ENCODE peak calls at places on chromosomes 5 and 9, in eight cellular contexts. H, L, O, Z, G, D, X and F are unnamed samples.

GRCh38 chr5:109354761-109355160 is 55.0 kb downstream of the PJA2 start:
- DNase-seq in X (no peak), D (no peak), G (no peak), Z (no peak), O (no peak), L (no peak), H (no peak), F (no peak)

GRCh38 chr5:54646285-54647101 is 128.9 kb downstream of the SNX18 start:
- DNase-seq in Z (peak; percentile 59), L (no peak), H (peak; percentile 96), X (peak; percentile 98), G (peak; percentile 2), D (peak; percentile 61), O (peak; percentile 58), F (peak; percentile 91)

GRCh38 chr5:72702881-72703434 is 113.5 kb upstream of the TNPO1 start:
- DNase-seq in H (no peak), L (no peak), D (no peak), O (peak; percentile 32), G (no peak), X (no peak), Z (no peak), F (no peak)

GRCh38 chr5:40497573-40497972 is 182.1 kb upstream of the PTGER4 start:
- DNase-seq in X (peak; percentile 63), D (no peak), L (no peak), Z (peak; percentile 30), O (no peak), G (no peak), H (peak; percentile 68), F (no peak)

GRCh38 chr9:90540734-90541133 is 101.9 kb downstream of the DIRAS2 start:
- DNase-seq in H (no peak), X (no peak), L (no peak), Z (no peak), O (no peak), D (no peak), G (no peak), F (no peak)

GRCh38 chr5:19534751-19535150 is 453.2 kb downstream of the CDH18 start:
- DNase-seq in Z (peak; percentile 97), H (no peak), D (no peak), L (no peak), X (no peak), G (no peak), O (no peak), F (no peak)

GRCh38 chr5:148343603-148344230 is 8.4 kb downstream of the SPINK9 start:
- DNase-seq in H (no peak), L (peak; percentile 60), Z (no peak), D (no peak), X (no peak), G (no peak), O (no peak), F (no peak)

GRCh38 chr9:38380872-38381534 is 11.5 kb upstream of the ALDH1B1 start:
- DNase-seq in G (peak; percentile 60), X (no peak), L (peak; percentile 57), H (no peak), D (no peak), Z (no peak), O (no peak), F (no peak)

GRCh38 chr9:111925017-111925770 is 28.6 kb downstream of the UGCG start:
- DNase-seq in G (no peak), H (peak; percentile 95), D (no peak), Z (no peak), L (no peak), O (no peak), X (no peak), F (no peak)

GRCh38 chr9:92600075-92600741 is 64.4 kb upstream of the ECM2 start:
- DNase-seq in L (no peak), O (no peak), H (no peak), Z (peak; percentile 24), G (no peak), D (no peak), X (no peak), F (no peak)

GRCh38 chr9:95276395-95276954 is 41.0 kb downstream of the FANCC start:
- DNase-seq in O (no peak), G (no peak), D (no peak), H (no peak), Z (no peak), X (no peak), L (no peak), F (no peak)

GRCh38 chr5:9337908-9338307 is 208.0 kb downstream of the SEMA5A start:
- DNase-seq in X (peak; percentile 84), O (peak; percentile 87), G (no peak), H (no peak), D (no peak), Z (peak; percentile 69), L (no peak), F (no peak)

GRCh38 chr9:26228273-26228672 is 550.0 kb upstream of the TUSC1 start:
- DNase-seq in H (no peak), X (no peak), L (no peak), D (no peak), G (no peak), O (no peak), Z (no peak), F (no peak)

GRCh38 chr5:96566775-96567174 is 95.4 kb upstream of the CAST start:
- DNase-seq in Z (peak; percentile 57), G (no peak), D (no peak), L (no peak), O (no peak), H (no peak), X (no peak), F (no peak)

GRCh38 chr5:175464414-175465233 is 13.7 kb upstream of the SFXN1 start:
- DNase-seq in D (peak; percentile 49), X (peak; percentile 39), O (no peak), L (peak; percentile 59), Z (peak; percentile 40), G (peak; percentile 67), H (peak; percentile 52), F (peak; percentile 85)

GRCh38 chr9:76537150-76537646 is 78.2 kb downstream of the GCNT1 start:
- DNase-seq in L (no peak), X (no peak), D (no peak), H (no peak), O (no peak), G (no peak), Z (no peak), F (no peak)

GRCh38 chr5:69414885-69415583 is at the start of gene MARVELD2:
- DNase-seq in O (peak; percentile 10), D (peak; percentile 78), X (no peak), L (no peak), H (no peak), Z (peak; percentile 93), G (peak; percentile 77), F (peak; percentile 40)

GRCh38 chr5:90263102-90263501 is 146.5 kb downstream of the CETN3 start:
- DNase-seq in O (no peak), D (no peak), L (no peak), G (no peak), X (no peak), Z (no peak), H (no peak), F (no peak)

GRCh38 chr5:90264930-90265857 is 144.4 kb downstream of the CETN3 start:
- DNase-seq in H (peak; percentile 78), L (peak; percentile 42), X (peak; percentile 82), D (peak; percentile 5), G (peak; percentile 63), Z (peak; percentile 5), O (peak; percentile 43), F (peak; percentile 68)
- TF ChIP-seq CTCF in H (peak; percentile 95), L (peak; percentile 95), X (peak; percentile 96), D (peak; percentile 86), G (peak; percentile 94), Z (peak; percentile 96), O (peak; percentile 93), F (peak; percentile 80)

GRCh38 chr5:139482050-139482889 is at the start of gene STING1:
- DNase-seq in H (peak; percentile 96), O (peak; percentile 97), G (no peak), D (peak; percentile 68), L (peak; percentile 76), X (peak; percentile 98), Z (peak; percentile 97), F (peak; percentile 77)
- TF ChIP-seq CTCF in H (no peak), O (no peak), G (no peak), D (no peak), L (no peak), X (no peak), Z (no peak), F (no peak)

DNA sequence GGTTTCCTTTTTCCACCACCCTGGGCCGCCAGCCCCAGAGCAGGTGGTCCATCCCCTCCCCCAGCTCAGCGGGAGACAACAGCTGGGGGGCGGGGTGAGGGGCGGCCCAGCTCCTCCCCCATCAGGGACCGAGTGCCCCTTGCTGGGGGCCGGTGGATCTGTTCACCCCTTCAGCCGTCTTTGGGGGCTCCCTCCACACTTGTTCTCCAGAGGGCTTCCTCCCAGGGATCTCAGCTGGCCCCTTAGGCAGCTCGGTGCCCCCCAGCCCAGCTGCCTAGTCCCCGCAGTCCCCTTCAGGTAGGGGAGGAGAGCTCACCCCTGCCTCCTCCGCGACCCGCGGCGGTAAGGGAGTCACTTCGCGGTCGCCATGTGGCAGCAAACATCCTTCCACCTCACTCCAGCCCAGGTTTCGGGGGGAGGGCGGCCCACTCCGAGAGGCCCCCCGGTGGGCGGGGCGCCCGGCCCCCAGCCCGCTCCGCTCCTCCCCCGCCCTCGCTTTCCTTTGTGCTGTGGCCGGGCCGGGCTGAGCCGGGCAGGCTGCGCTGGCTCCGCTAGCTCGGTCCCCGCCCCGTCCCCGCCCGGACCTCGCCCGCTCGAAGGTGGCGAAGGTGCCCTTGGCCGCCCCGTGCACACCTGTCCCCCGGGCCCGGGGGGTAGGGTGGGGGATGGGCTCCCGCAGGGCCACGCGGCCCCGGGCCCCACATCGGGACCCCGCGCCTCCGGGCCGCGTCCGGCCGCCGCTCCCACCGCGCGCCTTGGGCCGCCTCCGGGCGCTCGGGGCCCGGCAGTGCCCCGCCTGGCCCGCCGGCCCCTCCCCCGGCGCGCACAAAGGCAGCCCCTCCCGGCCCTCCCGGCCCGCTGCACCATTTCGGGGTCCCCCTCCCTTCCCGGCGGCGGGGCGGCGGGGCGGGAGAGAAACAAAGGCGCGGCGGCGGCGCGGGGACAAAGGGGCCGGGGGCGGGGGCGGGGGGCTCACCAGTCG is 683 bp downstream of the DBN1 start:
- DNase-seq in L (peak; percentile 87), Z (no peak), X (no peak), H (peak; percentile 54), G (no peak), O (no peak), D (peak; percentile 90), F (peak; percentile 91)
- TF ChIP-seq CTCF in L (no peak), Z (no peak), X (no peak), H (no peak), G (no peak), O (no peak), D (no peak), F (no peak)

GRCh38 chr5:170390472-170390871 is 1.3 kb upstream of the KCNMB1 start:
- DNase-seq in Z (no peak), X (no peak), H (no peak), L (no peak), O (no peak), D (no peak), G (no peak), F (no peak)

GRCh38 chr5:170387775-170388174 is 1.4 kb downstream of the KCNMB1 start:
- DNase-seq in L (no peak), Z (no peak), G (no peak), O (no peak), X (no peak), H (no peak), D (no peak), F (no peak)

GRCh38 chr5:170388240-170388639 is 927 bp downstream of the KCNMB1 start:
- DNase-seq in O (no peak), D (no peak), H (no peak), L (no peak), G (no peak), X (no peak), Z (no peak), F (no peak)

GRCh38 chr5:170389250-170389902 is at the start of gene KCNMB1:
- DNase-seq in O (no peak), X (no peak), D (no peak), L (no peak), Z (no peak), G (no peak), H (no peak), F (no peak)

GRCh38 chr5:170388818-170389217 is 349 bp downstream of the KCNMB1 start:
- DNase-seq in G (no peak), H (no peak), L (no peak), D (no peak), Z (no peak), O (no peak), X (no peak), F (no peak)
- TF ChIP-seq CTCF in G (no peak), H (no peak), L (no peak), D (no peak), Z (no peak), O (no peak), X (no peak), F (no peak)